ENCODE peak calls at places on chromosomes 2 and 18, in nine cellular contexts. V, J, M, N, C, O, H, F and I are unnamed samples.

GRCh38 chr2:20148841-20149702 is 75.9 kb downstream of the SDC1 start:
- DNase-seq in F (no peak), J (no peak), N (no peak), V (no peak), O (peak; percentile 74), H (no peak), C (no peak), M (no peak), I (no peak)

GRCh38 chr2:23556929-23557328 is 171.9 kb downstream of the KLHL29 start:
- DNase-seq in V (no peak), J (no peak), F (no peak), N (no peak), O (no peak), M (peak; percentile 42), C (no peak), H (no peak), I (peak; percentile 12)

GRCh38 chr2:65985986-65986385 is 448.9 kb upstream of the MEIS1 start:
- DNase-seq in J (peak; percentile 27), O (no peak), C (no peak), N (no peak), V (no peak), H (no peak), F (no peak), M (no peak), I (no peak)

GRCh38 chr2:68716539-68716938 is 18.1 kb upstream of the ARHGAP25 start:
- DNase-seq in F (no peak), M (no peak), C (no peak), J (no peak), O (no peak), N (no peak), H (no peak), V (no peak), I (no peak)

GRCh38 chr2:14634885-14635871 is 2.7 kb downstream of the LRATD1 start:
- DNase-seq in O (peak; percentile 79), F (peak; percentile 73), C (no peak), H (no peak), V (peak; percentile 72), N (peak; percentile 75), M (peak; percentile 87), J (peak; percentile 89), I (peak; percentile 80)

GRCh38 chr2:73043279-73043678 is 28.2 kb downstream of the SFXN5 start:
- DNase-seq in M (no peak), H (no peak), J (no peak), V (no peak), F (no peak), C (no peak), N (no peak), O (no peak), I (no peak)

GRCh38 chr2:182652326-182652725 is 63.7 kb upstream of the DNAJC10 start:
- DNase-seq in J (no peak), M (no peak), H (no peak), O (peak; percentile 2), C (no peak), F (no peak), V (no peak), N (no peak), I (no peak)

GRCh38 chr2:20617892-20618467 is 32.9 kb downstream of the HS1BP3 start:
- DNase-seq in N (peak; percentile 98), H (peak; percentile 94), J (peak; percentile 87), V (peak; percentile 98), F (peak; percentile 90), O (peak; percentile 99), M (peak; percentile 97), C (no peak), I (peak; percentile 61)

GRCh38 chr2:201696151-201696659 is 2.2 kb downstream of the MPP4 start:
- DNase-seq in O (peak; percentile 93), M (peak; percentile 5), N (no peak), F (no peak), V (no peak), J (no peak), C (no peak), H (no peak), I (no peak)

GRCh38 chr2:176378323-176378722 is 109.1 kb downstream of the MTX2 start:
- DNase-seq in N (no peak), J (no peak), M (no peak), F (no peak), C (no peak), O (no peak), V (no peak), H (no peak), I (no peak)

GRCh38 chr2:240567872-240568677 is at the start of gene RNPEPL1:
- DNase-seq in V (no peak), M (peak; percentile 52), J (peak; percentile 57), N (peak; percentile 45), F (peak; percentile 93), H (no peak), C (no peak), O (peak; percentile 71), I (peak; percentile 64)

GRCh38 chr18:25278415-25278814 is 73.6 kb downstream of the ZNF521 start:
- DNase-seq in O (no peak), V (no peak), M (no peak), J (no peak), C (no peak), F (no peak), N (no peak), H (no peak), I (no peak)

GRCh38 chr2:119106301-119106897 is 52.2 kb downstream of the C1QL2 start:
- DNase-seq in H (peak; percentile 35), F (no peak), C (no peak), V (no peak), N (no peak), O (peak; percentile 49), M (peak; percentile 13), J (peak; percentile 45), I (peak; percentile 10)

GRCh38 chr18:8685141-8685913 is 20.0 kb upstream of the MTCL1 start:
- DNase-seq in H (no peak), V (no peak), M (no peak), J (peak; percentile 1), N (no peak), F (no peak), C (no peak), O (peak; percentile 86), I (no peak)

GRCh38 chr2:101386599-101387150 is 628 bp downstream of the CREG2 start:
- DNase-seq in V (no peak), C (no peak), M (no peak), N (no peak), H (no peak), J (no peak), O (no peak), F (peak; percentile 79), I (no peak)

DNA sequence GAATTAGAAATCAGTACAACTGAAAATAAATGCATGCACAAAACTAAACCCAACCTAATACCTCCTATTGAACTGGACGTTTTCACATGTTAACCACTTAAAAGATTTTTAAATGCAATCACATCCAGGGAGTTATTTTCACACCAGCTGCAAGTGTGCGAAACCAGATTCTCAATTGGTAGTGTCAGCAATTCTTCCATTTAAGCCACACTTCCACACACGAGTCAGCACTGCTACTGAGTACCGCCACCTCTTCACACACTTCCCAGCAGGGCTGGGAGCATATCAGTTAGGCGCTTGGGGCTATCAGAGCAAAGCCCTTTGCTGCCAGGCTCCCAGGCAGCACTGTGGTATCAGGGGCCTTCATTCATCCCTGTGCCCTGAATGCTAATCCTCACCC is 14.2 kb downstream of the ERCC3 start:
- DNase-seq in V (no peak), C (no peak), H (no peak), M (no peak), N (no peak), J (no peak), F (no peak), O (no peak), I (no peak)
- H3K36me3 ChIP-seq in V (peaks cover 99% of the 10 kb centered on the region), C (peaks cover 38% of the 10 kb centered on the region), H (peaks cover 45% of the 10 kb centered on the region), M (peaks cover 13% of the 10 kb centered on the region), N (peaks cover 95% of the 10 kb centered on the region), J (peaks cover 13% of the 10 kb centered on the region), F (peaks cover 100% of the 10 kb centered on the region), O (peaks cover 31% of the 10 kb centered on the region), I (peaks cover 32% of the 10 kb centered on the region)

DNA sequence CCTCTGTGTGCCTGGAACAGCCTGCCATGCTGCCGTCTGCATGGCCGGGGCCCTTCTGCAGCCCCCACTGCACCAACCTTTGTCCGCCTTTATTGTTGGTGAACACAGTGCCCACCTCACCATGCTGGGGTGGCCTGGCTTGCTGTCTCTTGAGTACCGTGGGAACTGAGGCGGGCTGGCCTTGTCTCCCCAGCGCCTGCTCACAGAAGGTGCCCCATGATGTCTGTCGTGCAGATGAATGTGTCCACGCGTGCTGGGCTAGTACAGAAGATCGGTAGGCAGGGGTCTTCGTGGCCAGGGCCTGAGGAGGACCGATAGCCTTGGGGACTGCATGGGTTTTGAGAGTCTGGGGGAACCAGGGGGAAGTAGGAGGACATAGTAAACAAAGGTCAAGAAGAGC is 242.4 kb downstream of the LDLRAD4 start:
- DNase-seq in C (no peak), H (no peak), J (no peak), F (no peak), O (no peak), V (no peak), M (no peak), N (no peak), I (no peak)
- H3K4me3 ChIP-seq in C (no peak overlapping the region), H (no peak overlapping the region), J (no peak overlapping the region), F (no peak overlapping the region), O (no peak overlapping the region), V (no peak overlapping the region), M (no peak overlapping the region), N (no peak overlapping the region), I (no peak overlapping the region)

GRCh38 chr18:10003866-10004265 is 90.0 kb downstream of the VAPA start:
- DNase-seq in N (no peak), C (no peak), J (no peak), M (no peak), F (no peak), O (no peak), H (no peak), V (no peak), I (no peak)
- H3K36me3 ChIP-seq in N (no peaks in the 10 kb centered on the region), C (no peaks in the 10 kb centered on the region), J (no peaks in the 10 kb centered on the region), M (no peaks in the 10 kb centered on the region), F (no peaks in the 10 kb centered on the region), O (no peaks in the 10 kb centered on the region), H (no peaks in the 10 kb centered on the region), V (no peaks in the 10 kb centered on the region), I (no peaks in the 10 kb centered on the region)

GRCh38 chr2:16105664-16106281 is 165.4 kb downstream of the MYCN start:
- DNase-seq in O (no peak), F (no peak), H (no peak), N (no peak), J (no peak), C (peak; percentile 88), M (no peak), V (no peak), I (no peak)
- H3K4me3 ChIP-seq in O (no peak overlapping the region), F (no peak overlapping the region), H (no peak overlapping the region), N (no peak overlapping the region), J (no peak overlapping the region), C (no peak overlapping the region), M (no peak overlapping the region), V (no peak overlapping the region), I (no peak overlapping the region)

GRCh38 chr2:230449901-230450467 is 34.0 kb downstream of the SP100 start:
- DNase-seq in F (no peak), N (no peak), H (no peak), J (no peak), C (no peak), O (no peak), M (no peak), V (no peak), I (no peak)
- H3K36me3 ChIP-seq in F (peaks cover 100% of the 10 kb centered on the region), N (peaks cover 90% of the 10 kb centered on the region), H (peaks cover 3% of the 10 kb centered on the region), J (peaks cover 4% of the 10 kb centered on the region), C (no peaks in the 10 kb centered on the region), O (peaks cover 72% of the 10 kb centered on the region), M (peaks cover 13% of the 10 kb centered on the region), V (peaks cover 95% of the 10 kb centered on the region), I (peaks cover 31% of the 10 kb centered on the region)